ENCODE peak calls at places on chromosomes 2 and 18, in five cellular contexts. B is mammary epithelial cell, Y is AG04450, U is B cell, S is type B pancreatic cell. Z is an unnamed sample.

GRCh38 chr2:217142649-217143266 is 282.9 kb upstream of the TNP1 start:
- DNase-seq in Y (no peak), S (no peak), U (no peak), B (peak), Z (no peak)

GRCh38 chr2:160803881-160804280 is 310.3 kb upstream of the RBMS1 start:
- DNase-seq in U (no peak), Y (no peak), B (no peak), S (no peak), Z (no peak)

GRCh38 chr18:657998-658946 is 819 bp downstream of the TYMS start:
- DNase-seq in U (peak), Y (peak), B (peak), S (peak), Z (peak)

GRCh38 chr18:8499810-8500663 is 109.2 kb upstream of the RAB12 start:
- DNase-seq in S (no peak), B (no peak), Y (no peak), U (no peak), Z (no peak)

GRCh38 chr18:35271656-35272055 is 18.4 kb downstream of the ZSCAN30 start:
- DNase-seq in Y (no peak), S (no peak), U (no peak), B (no peak), Z (no peak)

GRCh38 chr2:10327896-10328666 is 25.4 kb downstream of the HPCAL1 start:
- DNase-seq in S (no peak), Y (no peak), U (no peak), B (no peak), Z (no peak)

GRCh38 chr2:144659731-144660275 is 139.9 kb upstream of the ZEB2 start:
- DNase-seq in B (peak), Y (peak), S (no peak), U (no peak), Z (no peak)

GRCh38 chr18:62279561-62279960 is 45.5 kb upstream of the TNFRSF11A start:
- DNase-seq in B (no peak), S (no peak), Y (no peak), U (no peak), Z (no peak)

GRCh38 chr2:109126501-109126860 is 2.5 kb upstream of the SH3RF3 start:
- DNase-seq in U (no peak), B (peak), S (no peak), Y (peak), Z (no peak)

GRCh38 chr2:61055557-61055956 is 10.1 kb upstream of the SANBR start:
- DNase-seq in Y (peak), S (no peak), U (no peak), B (no peak), Z (no peak)

GRCh38 chr2:57880446-57880845 is 166.2 kb upstream of the VRK2 start:
- DNase-seq in S (no peak), B (no peak), Y (no peak), U (no peak), Z (no peak)

GRCh38 chr2:215848679-215849078 is 164.7 kb downstream of the MREG start:
- DNase-seq in U (no peak), S (no peak), B (no peak), Y (no peak), Z (no peak)

GRCh38 chr18:58196164-58196563 is 152.1 kb downstream of the NEDD4L start:
- DNase-seq in S (no peak), B (peak), Y (no peak), U (no peak), Z (no peak)

GRCh38 chr18:58195278-58195721 is 151.3 kb downstream of the NEDD4L start:
- DNase-seq in Y (no peak), U (peak), S (no peak), B (peak), Z (peak)

GRCh38 chr18:58192519-58192918 is 148.5 kb downstream of the NEDD4L start:
- DNase-seq in U (no peak), Y (no peak), B (no peak), S (no peak), Z (no peak)

GRCh38 chr18:58190842-58191530 is 147.0 kb downstream of the NEDD4L start:
- DNase-seq in Y (no peak), B (no peak), S (no peak), U (no peak), Z (no peak)

DNA sequence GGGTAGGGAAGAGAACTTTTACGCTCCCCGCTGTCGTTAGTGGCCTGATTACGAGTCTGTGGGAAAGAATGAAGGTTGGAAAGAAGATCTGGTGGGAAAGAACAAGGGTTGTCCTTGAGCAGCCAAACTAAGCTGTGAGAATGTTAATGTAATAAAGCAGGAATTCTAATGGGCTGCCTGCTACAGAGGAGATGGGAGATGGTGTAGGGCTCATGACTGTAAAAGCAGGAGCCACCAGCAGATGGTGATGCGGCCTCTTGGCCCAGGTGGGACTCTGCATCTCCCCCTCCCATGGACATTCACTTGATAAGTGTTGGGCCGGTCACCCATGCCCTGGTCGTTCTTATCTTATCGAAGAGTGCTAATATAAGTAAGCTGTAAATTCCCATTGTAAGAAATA is 150.0 kb downstream of the NEDD4L start:
- DNase-seq in U (no peak), S (no peak), B (no peak), Y (no peak), Z (no peak)
- TF ChIP-seq CTCF in U (no peak), S (peak), B (peak), Y (peak), Z (peak)

GRCh38 chr18:27361477-27361876 is 176.4 kb upstream of the CHST9 start:
- DNase-seq in S (no peak), Y (no peak), U (no peak), B (no peak), Z (no peak)

GRCh38 chr18:27366151-27366550 is 181.0 kb upstream of the CHST9 start:
- DNase-seq in S (no peak), B (no peak), U (no peak), Y (no peak), Z (no peak)

DNA sequence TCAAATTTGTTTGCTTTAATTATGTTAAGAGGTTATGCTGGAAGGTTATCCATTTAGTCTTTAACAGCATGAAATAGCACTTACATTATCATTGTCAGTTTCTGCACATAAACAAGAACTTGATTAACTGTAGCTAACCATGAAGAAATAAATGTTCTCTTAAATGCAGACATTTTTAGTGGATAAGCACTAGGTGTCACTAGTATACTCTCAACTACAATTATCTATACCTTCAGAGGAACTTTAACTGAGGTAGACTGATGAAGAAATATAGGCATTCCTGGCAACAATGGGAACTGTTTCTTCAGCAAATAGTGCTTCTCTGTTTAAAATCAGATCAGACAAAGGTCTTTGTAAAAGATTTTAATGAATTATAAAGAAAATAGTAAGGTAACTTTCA is 178.8 kb upstream of the CHST9 start:
- DNase-seq in B (no peak), Y (no peak), U (no peak), S (no peak), Z (no peak)
- TF ChIP-seq CTCF in B (peak), Y (no peak), U (no peak), S (peak), Z (no peak)

DNA sequence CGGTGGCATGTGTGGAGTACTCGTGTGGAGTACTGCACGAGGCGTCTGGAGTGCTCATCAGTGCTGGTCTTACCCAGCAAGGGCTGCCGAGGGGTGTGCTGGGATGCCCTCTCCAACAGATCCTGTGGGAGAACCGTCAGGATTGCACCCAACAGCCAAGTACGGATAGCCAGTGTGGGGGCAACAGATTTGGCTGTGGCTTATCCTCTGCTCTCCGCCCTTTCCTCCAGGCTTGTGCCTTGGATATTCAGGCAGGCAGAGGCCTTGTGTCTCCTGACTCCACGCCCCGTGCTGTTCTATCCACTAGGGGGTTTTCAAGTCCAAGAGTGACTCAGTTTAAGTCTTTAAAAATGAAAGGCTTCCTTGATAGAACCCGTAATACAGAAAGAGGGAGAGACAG is 321.0 kb upstream of the HS6ST1 start:
- DNase-seq in S (no peak), Y (no peak), B (no peak), U (no peak), Z (no peak)
- TF ChIP-seq CTCF in S (peak), Y (peak), B (no peak), U (no peak), Z (no peak)

DNA sequence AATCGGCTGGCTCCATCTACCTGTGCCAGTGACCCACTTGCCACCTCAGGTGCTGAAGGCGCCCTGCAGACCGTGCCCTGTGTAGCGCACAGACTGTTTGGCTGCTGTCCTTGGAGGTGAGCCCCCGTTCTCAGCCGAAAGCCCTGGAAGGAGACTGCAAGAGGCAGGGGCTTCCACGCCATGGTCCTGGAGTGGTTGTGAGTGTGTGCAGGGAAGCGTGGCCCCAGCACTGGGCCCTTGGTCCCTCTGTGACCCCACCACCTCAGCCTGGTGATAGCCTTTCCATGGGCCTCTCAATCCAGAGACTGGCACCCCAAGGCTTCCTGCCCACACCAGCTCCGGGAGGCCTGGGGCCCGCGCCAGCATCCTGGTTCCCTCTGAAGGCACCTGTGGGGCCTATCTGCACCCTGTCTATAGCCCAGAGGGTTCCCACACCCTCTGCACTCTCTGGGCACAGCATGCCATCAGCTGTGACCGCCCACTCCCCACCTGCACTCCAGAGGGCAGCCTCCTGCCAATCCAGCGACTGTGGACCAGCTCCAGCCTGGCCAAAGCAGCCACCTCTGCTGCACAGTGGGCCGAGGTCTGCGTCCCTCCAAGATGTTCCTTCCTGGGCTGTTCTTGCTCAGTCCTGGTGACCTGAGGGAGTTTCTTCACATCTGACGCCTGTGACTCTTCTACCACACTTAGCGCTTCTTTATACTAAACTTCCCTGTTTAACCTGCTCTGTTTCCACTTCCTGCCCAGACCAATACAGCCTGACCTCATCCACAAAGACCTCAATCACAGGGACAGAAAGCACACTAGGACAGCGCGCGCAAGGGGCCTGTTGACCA is 109.5 kb downstream of the EIPR1 start:
- DNase-seq in S (no peak), U (no peak), B (no peak), Y (no peak), Z (no peak)
- TF ChIP-seq CTCF in S (no peak), U (no peak), B (no peak), Y (no peak), Z (no peak)